ENCODE peak calls at places on chromosomes 5 and 9, in eight cellular contexts. M, I, B, Z, L, S, A and F are unnamed samples.

GRCh38 chr9:92438900-92439526 is 14.7 kb upstream of the OMD start:
- DNase-seq in S (peak), M (peak), L (no peak), I (no peak), Z (peak), A (peak), B (peak), F (peak)

GRCh38 chr9:135533093-135533492 is 11.9 kb downstream of the LCN1 start:
- DNase-seq in S (no peak), I (no peak), B (no peak), Z (no peak), M (no peak), A (no peak), L (no peak), F (no peak)

GRCh38 chr5:109326864-109327263 is 82.9 kb downstream of the PJA2 start:
- DNase-seq in I (no peak), Z (no peak), A (no peak), M (no peak), B (no peak), S (no peak), L (no peak), F (no peak)

GRCh38 chr9:121889990-121890563 is 203.0 kb downstream of the TTLL11 start:
- DNase-seq in B (no peak), A (no peak), S (peak), I (no peak), L (no peak), M (no peak), Z (no peak), F (peak)

GRCh38 chr5:150497274-150497988 is 10.5 kb upstream of the NDST1 start:
- DNase-seq in M (peak), Z (no peak), B (no peak), I (no peak), L (no peak), S (peak), A (peak), F (peak)

GRCh38 chr5:137344723-137345322 is 154.3 kb downstream of the SPOCK1 start:
- DNase-seq in A (peak), Z (peak), L (peak), B (peak), S (peak), M (peak), I (no peak), F (peak)

GRCh38 chr9:133099726-133100517 is 21.1 kb downstream of the RALGDS start:
- DNase-seq in M (no peak), B (no peak), L (no peak), S (no peak), A (no peak), Z (no peak), I (no peak), F (no peak)

GRCh38 chr9:94805585-94805984 is 79.1 kb downstream of the AOPEP start:
- DNase-seq in S (peak), L (no peak), M (peak), I (peak), A (peak), B (no peak), Z (peak), F (peak)

GRCh38 chr5:38853753-38854470 is 8.1 kb downstream of the OSMR start:
- DNase-seq in B (no peak), A (peak), I (no peak), Z (no peak), S (peak), M (peak), L (no peak), F (peak)

GRCh38 chr9:125125523-125125922 is 17.8 kb downstream of the SCAI start:
- DNase-seq in S (peak), M (no peak), I (no peak), L (no peak), A (no peak), Z (no peak), B (no peak), F (no peak)

GRCh38 chr5:123449424-123449823 is 26.2 kb upstream of the CEP120 start:
- DNase-seq in A (no peak), Z (no peak), I (no peak), M (no peak), S (no peak), L (no peak), B (no peak), F (no peak)

GRCh38 chr5:33257807-33258491 is 182.8 kb upstream of the TARS1 start:
- DNase-seq in S (peak), M (peak), I (no peak), B (peak), A (peak), L (no peak), Z (no peak), F (peak)

GRCh38 chr9:106052735-106053134 is 358.4 kb downstream of the TMEM38B start:
- DNase-seq in S (no peak), L (no peak), M (no peak), I (no peak), Z (no peak), B (no peak), A (no peak), F (no peak)

GRCh38 chr5:135392256-135392655 is 6.8 kb downstream of the MACROH2A1 start:
- DNase-seq in Z (no peak), L (no peak), S (peak), A (peak), I (no peak), M (peak), B (no peak), F (peak)

GRCh38 chr9:78280982-78281668 is 15.8 kb upstream of the PSAT1 start:
- DNase-seq in S (peak), M (peak), A (peak), L (no peak), Z (no peak), I (no peak), B (no peak), F (peak)

GRCh38 chr5:58794875-58795274 is 212.0 kb downstream of the RAB3C start:
- DNase-seq in B (no peak), S (no peak), M (no peak), A (no peak), I (peak), Z (no peak), L (no peak), F (no peak)

GRCh38 chr5:131980696-131981095 is 30.8 kb downstream of the ACSL6 start:
- DNase-seq in S (no peak), Z (no peak), I (no peak), L (no peak), A (no peak), B (no peak), M (no peak), F (no peak)

GRCh38 chr5:115377468-115378217 is 81.2 kb upstream of the CCDC112 start:
- DNase-seq in L (no peak), M (peak), Z (peak), B (peak), I (peak), A (peak), S (peak), F (peak)